ENCODE peak calls at places on chromosomes 7 and 10, in six cellular contexts. One of them, this sample, is unnamed.

GRCh38 chr10:7652121-7652520 is 14.6 kb downstream of the ITIH5 start:
- DNase-seq in sigmoid colon: no peak
- DNase-seq in hepatocyte: no peak
- DNase-seq in left ventricle myocardium inferior: no peak
- DNase-seq in suprapubic skin: no peak
- DNase-seq in CD8-positive, alpha-beta T cell: no peak
- DNase-seq in this sample: no peak

GRCh38 chr7:73429218-73429617 is 4.4 kb upstream of the FZD9 start:
- DNase-seq in sigmoid colon: no peak
- DNase-seq in suprapubic skin: no peak
- DNase-seq in hepatocyte: peak; percentile 62
- DNase-seq in left ventricle myocardium inferior: no peak
- DNase-seq in CD8-positive, alpha-beta T cell: no peak
- DNase-seq in this sample: no peak

GRCh38 chr7:135448753-135449152 is 61.1 kb downstream of the CNOT4 start:
- DNase-seq in suprapubic skin: no peak
- DNase-seq in CD8-positive, alpha-beta T cell: no peak
- DNase-seq in left ventricle myocardium inferior: no peak
- DNase-seq in sigmoid colon: no peak
- DNase-seq in hepatocyte: no peak
- DNase-seq in this sample: no peak

GRCh38 chr7:4523873-4524272 is 158.2 kb upstream of the FOXK1 start:
- DNase-seq in sigmoid colon: no peak
- DNase-seq in left ventricle myocardium inferior: no peak
- DNase-seq in suprapubic skin: no peak
- DNase-seq in CD8-positive, alpha-beta T cell: no peak
- DNase-seq in hepatocyte: no peak
- DNase-seq in this sample: no peak

GRCh38 chr7:35754741-35755140 is 46.1 kb upstream of the SEPTIN7 start:
- DNase-seq in left ventricle myocardium inferior: no peak
- DNase-seq in hepatocyte: no peak
- DNase-seq in suprapubic skin: no peak
- DNase-seq in sigmoid colon: no peak
- DNase-seq in CD8-positive, alpha-beta T cell: no peak
- DNase-seq in this sample: no peak

GRCh38 chr7:5677538-5678294 is 103.7 kb downstream of the RNF216 start:
- DNase-seq in hepatocyte: peak; percentile 62
- DNase-seq in suprapubic skin: peak; percentile 85
- DNase-seq in CD8-positive, alpha-beta T cell: peak; percentile 46
- DNase-seq in sigmoid colon: peak; percentile 88
- DNase-seq in left ventricle myocardium inferior: peak; percentile 73
- DNase-seq in this sample: no peak

GRCh38 chr10:59793924-59794323 is 40.7 kb upstream of the MRLN start:
- DNase-seq in hepatocyte: no peak
- DNase-seq in CD8-positive, alpha-beta T cell: no peak
- DNase-seq in sigmoid colon: no peak
- DNase-seq in left ventricle myocardium inferior: no peak
- DNase-seq in suprapubic skin: no peak
- DNase-seq in this sample: no peak

GRCh38 chr10:118106426-118106825 is 59.7 kb upstream of the RAB11FIP2 start:
- DNase-seq in CD8-positive, alpha-beta T cell: no peak
- DNase-seq in left ventricle myocardium inferior: no peak
- DNase-seq in sigmoid colon: no peak
- DNase-seq in hepatocyte: peak; percentile 40
- DNase-seq in suprapubic skin: no peak
- DNase-seq in this sample: no peak

GRCh38 chr10:531541-531940 is 157.9 kb downstream of the DIP2C start:
- DNase-seq in hepatocyte: no peak
- DNase-seq in CD8-positive, alpha-beta T cell: no peak
- DNase-seq in suprapubic skin: peak; percentile 60
- DNase-seq in left ventricle myocardium inferior: no peak
- DNase-seq in sigmoid colon: peak; percentile 55
- DNase-seq in this sample: no peak

GRCh38 chr10:76255241-76255640 is 823.8 kb downstream of the LRMDA start:
- DNase-seq in suprapubic skin: no peak
- DNase-seq in left ventricle myocardium inferior: no peak
- DNase-seq in sigmoid colon: no peak
- DNase-seq in hepatocyte: no peak
- DNase-seq in CD8-positive, alpha-beta T cell: no peak
- DNase-seq in this sample: no peak

GRCh38 chr10:55820071-55820470 is 541.0 kb downstream of the ZWINT start:
- DNase-seq in suprapubic skin: no peak
- DNase-seq in sigmoid colon: no peak
- DNase-seq in hepatocyte: no peak
- DNase-seq in left ventricle myocardium inferior: no peak
- DNase-seq in CD8-positive, alpha-beta T cell: no peak
- DNase-seq in this sample: no peak

GRCh38 chr10:14574885-14575284 is 199.8 kb downstream of the FAM107B start:
- DNase-seq in sigmoid colon: no peak
- DNase-seq in left ventricle myocardium inferior: no peak
- DNase-seq in hepatocyte: no peak
- DNase-seq in suprapubic skin: no peak
- DNase-seq in CD8-positive, alpha-beta T cell: no peak
- DNase-seq in this sample: no peak

GRCh38 chr10:102310356-102311024 is 65.2 kb downstream of the GBF1 start:
- DNase-seq in CD8-positive, alpha-beta T cell: no peak
- DNase-seq in suprapubic skin: no peak
- DNase-seq in hepatocyte: peak; percentile 45
- DNase-seq in sigmoid colon: no peak
- DNase-seq in left ventricle myocardium inferior: no peak
- DNase-seq in this sample: no peak

GRCh38 chr10:56449770-56450169 is 88.7 kb upstream of the ZWINT start:
- DNase-seq in suprapubic skin: no peak
- DNase-seq in hepatocyte: no peak
- DNase-seq in CD8-positive, alpha-beta T cell: no peak
- DNase-seq in left ventricle myocardium inferior: no peak
- DNase-seq in sigmoid colon: no peak
- DNase-seq in this sample: no peak

GRCh38 chr10:126054191-126054590 is 157.8 kb downstream of the FANK1 start:
- DNase-seq in sigmoid colon: no peak
- DNase-seq in left ventricle myocardium inferior: no peak
- DNase-seq in CD8-positive, alpha-beta T cell: no peak
- DNase-seq in suprapubic skin: no peak
- DNase-seq in hepatocyte: no peak
- DNase-seq in this sample: no peak

GRCh38 chr10:32055478-32056135 is 618 bp downstream of the KIF5B start:
- DNase-seq in left ventricle myocardium inferior: peak; percentile 61
- DNase-seq in hepatocyte: peak; percentile 89
- DNase-seq in suprapubic skin: peak; percentile 86
- DNase-seq in CD8-positive, alpha-beta T cell: peak; percentile 54
- DNase-seq in sigmoid colon: peak; percentile 85
- DNase-seq in this sample: peak; percentile 64

GRCh38 chr7:150336746-150337145 is 4.7 kb downstream of the RARRES2 start:
- DNase-seq in hepatocyte: no peak
- DNase-seq in sigmoid colon: no peak
- DNase-seq in suprapubic skin: no peak
- DNase-seq in CD8-positive, alpha-beta T cell: no peak
- DNase-seq in left ventricle myocardium inferior: no peak
- DNase-seq in this sample: no peak

GRCh38 chr7:150338166-150338829 is 3.1 kb downstream of the RARRES2 start:
- DNase-seq in suprapubic skin: no peak
- DNase-seq in CD8-positive, alpha-beta T cell: no peak
- DNase-seq in hepatocyte: no peak
- DNase-seq in sigmoid colon: no peak
- DNase-seq in left ventricle myocardium inferior: no peak
- DNase-seq in this sample: no peak

GRCh38 chr7:150339369-150339768 is 2.1 kb downstream of the RARRES2 start:
- DNase-seq in hepatocyte: no peak
- DNase-seq in CD8-positive, alpha-beta T cell: no peak
- DNase-seq in left ventricle myocardium inferior: no peak
- DNase-seq in suprapubic skin: no peak
- DNase-seq in sigmoid colon: no peak
- DNase-seq in this sample: no peak

GRCh38 chr7:150337179-150337578 is 4.2 kb downstream of the RARRES2 start:
- DNase-seq in suprapubic skin: no peak
- DNase-seq in hepatocyte: no peak
- DNase-seq in left ventricle myocardium inferior: no peak
- DNase-seq in CD8-positive, alpha-beta T cell: no peak
- DNase-seq in sigmoid colon: no peak
- DNase-seq in this sample: no peak

GRCh38 chr7:150337659-150338081 is 3.8 kb downstream of the RARRES2 start:
- DNase-seq in suprapubic skin: no peak
- DNase-seq in left ventricle myocardium inferior: no peak
- DNase-seq in sigmoid colon: no peak
- DNase-seq in CD8-positive, alpha-beta T cell: no peak
- DNase-seq in hepatocyte: no peak
- DNase-seq in this sample: no peak
- H3K4me1 ChIP-seq in suprapubic skin: peaks cover 27% of the 10 kb centered on the region
- H3K4me1 ChIP-seq in left ventricle myocardium inferior: peaks cover 35% of the 10 kb centered on the region
- H3K4me1 ChIP-seq in sigmoid colon: peaks cover 85% of the 10 kb centered on the region
- H3K4me1 ChIP-seq in CD8-positive, alpha-beta T cell: peaks cover 14% of the 10 kb centered on the region
- H3K4me1 ChIP-seq in hepatocyte: peaks cover 26% of the 10 kb centered on the region
- H3K4me1 ChIP-seq in this sample: no peaks in the 10 kb centered on the region

DNA sequence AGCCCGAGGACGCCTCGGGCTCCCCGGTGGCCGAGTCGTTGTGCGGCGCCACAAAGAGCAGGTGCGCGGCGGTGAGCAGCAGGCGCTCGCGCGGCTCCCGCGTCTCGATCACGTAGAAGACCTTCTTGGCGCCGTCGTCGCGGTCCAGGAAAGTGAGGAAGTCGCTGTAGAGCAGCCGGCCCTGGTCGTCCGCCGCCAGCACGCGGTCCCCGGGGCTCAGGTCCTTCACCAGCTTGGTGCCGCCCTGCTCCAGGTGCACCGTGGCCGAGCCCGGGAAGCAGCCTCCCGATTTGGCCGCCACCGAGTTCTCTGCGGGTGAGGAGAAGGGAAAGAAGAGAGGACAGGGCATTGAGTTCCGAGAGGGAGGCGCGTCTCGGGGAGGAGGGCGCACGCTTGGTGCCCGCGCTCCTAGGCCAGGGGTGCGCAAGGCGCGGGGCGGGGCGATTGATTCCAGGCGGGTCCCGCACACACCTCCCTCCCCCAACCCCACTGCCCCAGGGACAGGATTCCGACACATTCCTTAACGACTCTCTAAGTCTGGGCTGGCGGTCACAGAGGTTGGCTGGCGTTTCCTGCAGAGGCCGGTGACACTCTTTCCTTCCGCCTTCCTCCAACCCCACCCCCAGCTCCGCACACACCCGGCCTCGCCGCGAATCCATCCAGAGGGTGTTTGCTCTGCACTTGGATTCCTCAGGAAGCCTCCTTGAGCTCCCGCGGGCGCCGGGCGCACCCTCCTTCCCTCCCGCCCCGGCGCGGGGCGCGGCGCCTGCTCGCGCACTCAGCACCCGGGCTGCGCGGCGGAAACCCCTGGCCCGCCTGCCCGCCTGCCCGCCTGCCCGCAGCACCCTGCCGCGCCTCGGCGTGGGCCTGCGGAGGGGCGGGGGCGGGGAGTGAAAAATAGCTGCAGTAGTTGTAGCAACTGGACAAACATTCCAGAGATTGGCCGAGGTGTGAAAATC is 8.6 kb downstream of the SHH start:
- DNase-seq in hepatocyte: peak; percentile 70
- DNase-seq in suprapubic skin: no peak
- DNase-seq in sigmoid colon: no peak
- DNase-seq in left ventricle myocardium inferior: no peak
- DNase-seq in CD8-positive, alpha-beta T cell: no peak
- DNase-seq in this sample: no peak
- H3K27me3 ChIP-seq in hepatocyte: peaks cover 48% of the 10 kb centered on the region
- H3K27me3 ChIP-seq in suprapubic skin: peaks cover 95% of the 10 kb centered on the region
- H3K27me3 ChIP-seq in sigmoid colon: peaks cover 83% of the 10 kb centered on the region
- H3K27me3 ChIP-seq in left ventricle myocardium inferior: peaks cover 100% of the 10 kb centered on the region
- H3K27me3 ChIP-seq in CD8-positive, alpha-beta T cell: peaks cover 10% of the 10 kb centered on the region
- H3K27me3 ChIP-seq in this sample: peaks cover 66% of the 10 kb centered on the region

DNA sequence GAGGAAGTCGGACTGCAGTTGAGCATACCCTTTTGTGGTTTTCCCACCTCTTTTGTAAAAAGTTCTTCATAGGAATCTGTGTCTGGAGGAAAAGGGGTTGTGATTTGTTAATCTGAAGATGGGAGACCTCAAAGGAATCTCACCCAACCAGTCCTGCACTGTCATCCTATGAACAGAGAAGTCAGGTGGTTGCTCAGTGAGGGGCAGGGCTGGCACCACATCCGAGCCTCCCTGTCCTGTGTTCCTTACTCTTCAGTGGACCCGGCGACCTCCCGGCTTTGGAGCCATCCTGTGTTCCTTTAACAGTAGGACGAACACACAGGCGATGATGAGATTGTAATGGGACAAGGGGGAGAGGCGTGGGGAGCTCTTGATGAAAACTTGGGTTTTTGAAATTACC is 2.8 kb upstream of the MGMT start:
- DNase-seq in left ventricle myocardium inferior: no peak
- DNase-seq in CD8-positive, alpha-beta T cell: no peak
- DNase-seq in sigmoid colon: no peak
- DNase-seq in suprapubic skin: no peak
- DNase-seq in hepatocyte: no peak
- DNase-seq in this sample: no peak
- H3K36me3 ChIP-seq in left ventricle myocardium inferior: no peaks in the 10 kb centered on the region
- H3K36me3 ChIP-seq in CD8-positive, alpha-beta T cell: no peaks in the 10 kb centered on the region
- H3K36me3 ChIP-seq in sigmoid colon: no peaks in the 10 kb centered on the region
- H3K36me3 ChIP-seq in suprapubic skin: no peaks in the 10 kb centered on the region
- H3K36me3 ChIP-seq in hepatocyte: no peaks in the 10 kb centered on the region
- H3K36me3 ChIP-seq in this sample: no peaks in the 10 kb centered on the region

GRCh38 chr7:41695661-41696322 is 7.1 kb downstream of the INHBA start:
- DNase-seq in suprapubic skin: no peak
- DNase-seq in sigmoid colon: no peak
- DNase-seq in CD8-positive, alpha-beta T cell: no peak
- DNase-seq in hepatocyte: peak; percentile 57
- DNase-seq in left ventricle myocardium inferior: no peak
- DNase-seq in this sample: no peak
- H3K4me1 ChIP-seq in suprapubic skin: peaks cover 30% of the 10 kb centered on the region
- H3K4me1 ChIP-seq in sigmoid colon: peaks cover 55% of the 10 kb centered on the region
- H3K4me1 ChIP-seq in CD8-positive, alpha-beta T cell: peaks cover 5% of the 10 kb centered on the region
- H3K4me1 ChIP-seq in hepatocyte: peaks cover 21% of the 10 kb centered on the region
- H3K4me1 ChIP-seq in left ventricle myocardium inferior: peaks cover 42% of the 10 kb centered on the region
- H3K4me1 ChIP-seq in this sample: peaks cover 35% of the 10 kb centered on the region

GRCh38 chr10:113240736-113241135 is 290.7 kb downstream of the TCF7L2 start:
- DNase-seq in suprapubic skin: no peak
- DNase-seq in hepatocyte: no peak
- DNase-seq in left ventricle myocardium inferior: no peak
- DNase-seq in sigmoid colon: no peak
- DNase-seq in CD8-positive, alpha-beta T cell: no peak
- DNase-seq in this sample: no peak

GRCh38 chr10:113239569-113239968 is 289.5 kb downstream of the TCF7L2 start:
- DNase-seq in left ventricle myocardium inferior: no peak
- DNase-seq in sigmoid colon: no peak
- DNase-seq in CD8-positive, alpha-beta T cell: no peak
- DNase-seq in hepatocyte: no peak
- DNase-seq in suprapubic skin: no peak
- DNase-seq in this sample: no peak

GRCh38 chr10:113235505-113235904 is 285.5 kb downstream of the TCF7L2 start:
- DNase-seq in left ventricle myocardium inferior: no peak
- DNase-seq in hepatocyte: no peak
- DNase-seq in suprapubic skin: no peak
- DNase-seq in CD8-positive, alpha-beta T cell: no peak
- DNase-seq in sigmoid colon: no peak
- DNase-seq in this sample: no peak

GRCh38 chr10:113232928-113233511 is 283.0 kb downstream of the TCF7L2 start:
- DNase-seq in CD8-positive, alpha-beta T cell: no peak
- DNase-seq in left ventricle myocardium inferior: no peak
- DNase-seq in suprapubic skin: no peak
- DNase-seq in hepatocyte: no peak
- DNase-seq in sigmoid colon: no peak
- DNase-seq in this sample: no peak

GRCh38 chr10:113236998-113237397 is 287.0 kb downstream of the TCF7L2 start:
- DNase-seq in sigmoid colon: no peak
- DNase-seq in CD8-positive, alpha-beta T cell: no peak
- DNase-seq in hepatocyte: no peak
- DNase-seq in suprapubic skin: no peak
- DNase-seq in left ventricle myocardium inferior: no peak
- DNase-seq in this sample: no peak
- H3K27me3 ChIP-seq in sigmoid colon: no peaks in the 10 kb centered on the region
- H3K27me3 ChIP-seq in CD8-positive, alpha-beta T cell: no peaks in the 10 kb centered on the region
- H3K27me3 ChIP-seq in hepatocyte: no peaks in the 10 kb centered on the region
- H3K27me3 ChIP-seq in suprapubic skin: no peaks in the 10 kb centered on the region
- H3K27me3 ChIP-seq in left ventricle myocardium inferior: peaks cover 11% of the 10 kb centered on the region
- H3K27me3 ChIP-seq in this sample: peaks cover 11% of the 10 kb centered on the region

GRCh38 chr10:100927266-100927665 is 14.5 kb downstream of the SLF2 start:
- DNase-seq in sigmoid colon: no peak
- DNase-seq in suprapubic skin: no peak
- DNase-seq in left ventricle myocardium inferior: no peak
- DNase-seq in CD8-positive, alpha-beta T cell: no peak
- DNase-seq in hepatocyte: no peak
- DNase-seq in this sample: no peak
- H3K36me3 ChIP-seq in sigmoid colon: peaks cover 97% of the 10 kb centered on the region
- H3K36me3 ChIP-seq in suprapubic skin: peaks cover 92% of the 10 kb centered on the region
- H3K36me3 ChIP-seq in left ventricle myocardium inferior: peaks cover 88% of the 10 kb centered on the region
- H3K36me3 ChIP-seq in CD8-positive, alpha-beta T cell: peaks cover 44% of the 10 kb centered on the region
- H3K36me3 ChIP-seq in hepatocyte: peaks cover 7% of the 10 kb centered on the region
- H3K36me3 ChIP-seq in this sample: peaks cover 94% of the 10 kb centered on the region

This sample was measured in RWPE2.